ENCODE peak calls at places on chromosomes 11 and 22, in eight cellular contexts. R is SK-N-SH, L is cardiac fibroblast, S is fibroblast of pulmonary artery, T is B cell, J is foreskin fibroblast, I is fibroblast of lung, C is astrocyte of the spinal cord. X is an unnamed sample.
A peak's percentile ranks its signal among the peaks of the same experiment; 100 is the strongest.

GRCh38 chr22:36769541-36769940 is 6.4 kb downstream of the IFT27 start:
- DNase-seq in J (no peak), S (no peak), C (no peak), L (no peak), R (no peak), T (no peak), I (no peak), X (no peak)

GRCh38 chr11:40178470-40178869 is 1281.0 kb downstream of the LRRC4C start:
- DNase-seq in C (no peak), T (no peak), J (no peak), S (no peak), I (no peak), R (peak; percentile 29), L (no peak), X (no peak)

GRCh38 chr11:63445720-63446119 is 45.2 kb downstream of the PLAAT5 start:
- DNase-seq in S (peak; percentile 3), J (peak; percentile 45), T (no peak), L (no peak), C (peak; percentile 29), I (peak; percentile 55), R (no peak), X (no peak)

GRCh38 chr22:27488456-27489224 is 312.9 kb downstream of the MN1 start:
- DNase-seq in R (peak; percentile 84), C (no peak), S (no peak), I (no peak), L (no peak), J (no peak), T (no peak), X (no peak)

GRCh38 chr22:45917700-45918454 is 59.1 kb downstream of the WNT7B start:
- DNase-seq in I (no peak), S (no peak), C (no peak), T (no peak), L (no peak), R (no peak), J (no peak), X (no peak)

GRCh38 chr11:61378713-61379313 is 13.6 kb upstream of the TMEM216 start:
- DNase-seq in S (peak; percentile 97), I (peak; percentile 92), T (no peak), C (peak; percentile 91), L (peak; percentile 97), J (peak; percentile 93), R (no peak), X (peak; percentile 96)

GRCh38 chr11:44784784-44785183 is 58.0 kb downstream of the TSPAN18 start:
- DNase-seq in S (no peak), I (no peak), C (no peak), T (no peak), L (no peak), R (peak; percentile 49), J (no peak), X (no peak)

GRCh38 chr11:61745796-61746653 is 6.4 kb upstream of the MYRF start:
- DNase-seq in R (no peak), J (no peak), C (no peak), S (no peak), T (no peak), L (no peak), I (no peak), X (no peak)

GRCh38 chr22:47781024-47781423 is 1018.6 kb downstream of the TBC1D22A start:
- DNase-seq in T (no peak), L (no peak), I (no peak), C (no peak), R (no peak), S (no peak), J (no peak), X (no peak)

GRCh38 chr22:40240671-40241070 is 62.9 kb downstream of the TNRC6B start:
- DNase-seq in J (no peak), T (no peak), S (no peak), C (no peak), R (no peak), I (no peak), L (no peak), X (no peak)

GRCh38 chr22:37638351-37639069 is 959 bp upstream of the SH3BP1 start:
- DNase-seq in T (peak; percentile 59), L (no peak), S (no peak), I (no peak), C (no peak), R (no peak), J (no peak), X (no peak)

GRCh38 chr11:117327567-117328413 is at the start of gene CEP164:
- DNase-seq in R (peak; percentile 94), L (peak; percentile 98), S (peak; percentile 97), J (peak; percentile 96), C (peak; percentile 98), I (peak; percentile 98), T (peak; percentile 93), X (peak; percentile 90)

GRCh38 chr11:117657801-117658200 is 139.2 kb downstream of the DSCAML1 start:
- DNase-seq in T (no peak), R (no peak), I (no peak), J (no peak), L (no peak), S (no peak), C (no peak), X (no peak)

GRCh38 chr22:25357606-25358420 is 138.4 kb downstream of the CRYBB2 start:
- DNase-seq in I (no peak), T (no peak), R (no peak), C (no peak), S (no peak), L (no peak), J (no peak), X (no peak)

GRCh38 chr22:24325105-24325757 is 54.6 kb downstream of the SPECC1L start:
- DNase-seq in I (peak; percentile 85), L (peak; percentile 93), S (peak; percentile 92), R (peak; percentile 42), C (peak; percentile 87), J (peak; percentile 76), T (peak; percentile 56), X (peak; percentile 99)

GRCh38 chr11:73931039-73931645 is 19.7 kb upstream of the DNAJB13 start:
- DNase-seq in I (peak; percentile 77), J (peak; percentile 54), T (no peak), S (peak; percentile 91), R (peak; percentile 64), C (peak; percentile 82), L (peak; percentile 89), X (no peak)

GRCh38 chr11:17208257-17208999 is 642 bp upstream of the PIK3C2A start:
- DNase-seq in C (peak; percentile 79), S (peak; percentile 77), L (peak; percentile 72), T (peak; percentile 66), I (peak; percentile 82), R (peak; percentile 73), J (no peak), X (no peak)

GRCh38 chr11:73520358-73521061 is 77.4 kb downstream of the FAM168A start:
- DNase-seq in I (no peak), R (peak; percentile 32), C (peak; percentile 36), T (no peak), L (no peak), S (no peak), J (peak; percentile 43), X (no peak)

GRCh38 chr22:47836957-47837356 is 1074.5 kb downstream of the TBC1D22A start:
- DNase-seq in R (no peak), L (no peak), J (peak; percentile 5), I (peak; percentile 2), S (peak; percentile 0), C (no peak), T (no peak), X (no peak)

GRCh38 chr11:4134844-4135243 is 40.2 kb downstream of the RRM1 start:
- DNase-seq in I (peak; percentile 74), J (peak; percentile 21), R (no peak), S (peak; percentile 39), T (no peak), C (peak; percentile 42), L (peak; percentile 14), X (peak; percentile 37)

GRCh38 chr22:18970180-18970947 is 34.3 kb upstream of the PRODH start:
- DNase-seq in S (no peak), T (peak; percentile 48), I (peak; percentile 30), J (no peak), C (no peak), R (peak; percentile 85), L (no peak), X (no peak)

GRCh38 chr11:23311986-23312940 is 452.0 kb upstream of the CCDC179 start:
- DNase-seq in S (peak; percentile 18), J (peak; percentile 57), C (peak; percentile 75), I (peak; percentile 86), L (no peak), T (no peak), R (peak; percentile 10), X (peak; percentile 46)

GRCh38 chr11:313304-313786 is 495 bp upstream of the IFITM1 start:
- DNase-seq in C (no peak), T (no peak), S (no peak), R (no peak), J (no peak), I (no peak), L (peak; percentile 51), X (no peak)

DNA sequence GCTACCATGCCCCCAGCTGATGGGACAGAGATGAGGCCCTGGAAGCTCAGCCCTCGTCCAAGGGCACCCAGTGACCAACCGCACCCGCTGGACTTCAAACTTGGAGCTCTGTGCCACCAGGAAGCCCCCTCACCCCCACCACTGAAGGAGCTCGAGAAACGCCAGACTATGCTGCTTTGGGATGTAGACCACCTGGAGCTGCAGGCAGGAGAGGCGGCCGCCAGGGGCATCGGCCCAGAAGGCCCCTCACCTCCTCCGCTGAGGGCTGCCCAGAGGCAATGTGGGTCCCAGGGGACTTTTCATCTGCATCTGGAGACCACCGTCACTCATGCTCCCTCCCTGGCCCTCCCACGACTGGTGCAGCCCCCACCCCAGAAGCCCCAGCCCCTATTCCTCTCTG is 28.3 kb downstream of the CDKN1C start:
- DNase-seq in J (no peak), T (no peak), L (no peak), R (no peak), S (no peak), C (no peak), I (no peak), X (no peak)
- TF ChIP-seq CTCF in J (no peak), T (no peak), L (no peak), R (no peak), S (no peak), C (no peak), I (no peak), X (no peak)

GRCh38 chr11:19800714-19801519 is 88.3 kb downstream of the NAV2 start:
- DNase-seq in L (no peak), R (no peak), S (no peak), T (no peak), J (no peak), C (no peak), I (no peak), X (no peak)
- TF ChIP-seq CTCF in L (peak; percentile 15), R (peak; percentile 26), S (peak; percentile 26), T (no peak), J (no peak), C (no peak), I (peak; percentile 30), X (peak; percentile 4)

GRCh38 chr11:96177132-96177531 is 165.9 kb downstream of the MAML2 start:
- DNase-seq in I (no peak), S (no peak), L (no peak), C (no peak), J (no peak), T (no peak), R (no peak), X (no peak)
- TF ChIP-seq CTCF in I (no peak), S (no peak), L (no peak), C (no peak), J (no peak), T (no peak), R (no peak), X (no peak)

DNA sequence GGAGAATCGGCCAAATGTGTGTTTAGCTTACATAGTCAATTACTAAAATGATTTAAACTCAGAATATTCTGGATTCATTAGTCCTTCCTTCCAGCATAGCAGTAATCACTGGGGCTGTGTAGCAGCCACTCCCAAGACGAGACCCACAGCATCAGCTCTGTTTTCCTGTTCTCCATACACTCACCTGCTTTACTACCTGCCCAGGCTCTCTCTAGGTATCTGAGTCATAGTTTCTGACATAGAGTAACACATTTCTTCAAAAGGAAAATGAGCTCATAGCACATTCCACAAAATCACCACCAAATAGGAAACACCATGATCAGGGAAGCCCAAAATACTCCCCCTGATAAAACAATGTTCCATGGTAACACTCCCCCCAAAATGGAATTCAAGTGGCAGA is 22.9 kb downstream of the MORC2 start:
- DNase-seq in S (no peak), T (no peak), J (no peak), R (no peak), L (no peak), I (no peak), C (no peak), X (no peak)
- TF ChIP-seq CTCF in S (no peak), T (no peak), J (no peak), R (no peak), L (no peak), I (no peak), C (no peak), X (no peak)